ENCODE peak calls at places on chromosomes 6 and 20, in four cellular contexts. M is IMR-90, E is neuronal stem cell, C is mesenchymal stem cell. O is an unnamed sample.

GRCh38 chr6:55528624-55529023 is 50.4 kb downstream of the HMGCLL1 start:
- DNase-seq in M (peak; percentile 37), E (peak; percentile 5), C (peak; percentile 71), O (peak; percentile 45)

GRCh38 chr20:2168946-2169345 is 67.3 kb downstream of the STK35 start:
- DNase-seq in M (no peak), E (no peak), C (no peak), O (no peak)

GRCh38 chr6:139369068-139369467 is 5.4 kb downstream of the CITED2 start:
- DNase-seq in M (no peak), E (peak; percentile 79), C (peak; percentile 36), O (peak; percentile 74)

GRCh38 chr20:2756056-2756611 is 44.3 kb downstream of the CPXM1 start:
- DNase-seq in M (peak; percentile 51), E (peak; percentile 65), C (peak; percentile 58), O (peak; percentile 60)

GRCh38 chr6:129586815-129587214 is 123.2 kb downstream of the ARHGAP18 start:
- DNase-seq in M (peak; percentile 87), E (no peak), C (no peak), O (no peak)

GRCh38 chr6:161369339-161369738 is 95.5 kb upstream of the AGPAT4 start:
- DNase-seq in M (peak; percentile 81), E (no peak), C (peak; percentile 78), O (peak; percentile 98)

GRCh38 chr6:157555795-157556645 is 175.0 kb downstream of the ZDHHC14 start:
- DNase-seq in M (no peak), E (no peak), C (no peak), O (no peak)

GRCh38 chr20:64131406-64131805 is 24.0 kb upstream of the NPBWR2 start:
- DNase-seq in M (no peak), E (no peak), C (peak; percentile 7), O (no peak)

GRCh38 chr6:2522521-2522920 is 228.2 kb downstream of the MYLK4 start:
- DNase-seq in M (peak; percentile 30), E (no peak), C (no peak), O (no peak)

GRCh38 chr20:63139369-63139768 is 76.6 kb downstream of the YTHDF1 start:
- DNase-seq in M (no peak), E (no peak), C (no peak), O (no peak)

GRCh38 chr6:145531032-145531431 is 204.3 kb downstream of the EPM2A start:
- DNase-seq in M (no peak), E (no peak), C (no peak), O (no peak)

GRCh38 chr6:38306915-38307314 is 332.8 kb downstream of the BTBD9 start:
- DNase-seq in M (no peak), E (no peak), C (no peak), O (peak; percentile 1)

GRCh38 chr6:160950507-160950906 is 41.1 kb upstream of the MAP3K4 start:
- DNase-seq in M (peak; percentile 44), E (no peak), C (peak; percentile 78), O (peak; percentile 16)

GRCh38 chr6:16345449-16346330 is 107.3 kb downstream of the GMPR start:
- DNase-seq in M (peak; percentile 93), E (no peak), C (peak; percentile 88), O (no peak)

GRCh38 chr20:49603209-49603627 is 35.3 kb upstream of the PTGIS start:
- DNase-seq in M (peak; percentile 45), E (peak; percentile 26), C (peak; percentile 19), O (peak; percentile 42)

GRCh38 chr6:3835055-3835731 is 14.0 kb upstream of the FAM50B start:
- DNase-seq in M (no peak), E (no peak), C (no peak), O (peak; percentile 44)

GRCh38 chr6:95133578-95133977 is 443.8 kb upstream of the MANEA start:
- DNase-seq in M (peak; percentile 8), E (no peak), C (peak; percentile 2), O (peak; percentile 8)

GRCh38 chr6:170019259-170020040 is 268.0 kb downstream of the ERMARD start:
- DNase-seq in M (no peak), E (no peak), C (no peak), O (no peak)

GRCh38 chr20:48601798-48602197 is 226.0 kb downstream of the PREX1 start:
- DNase-seq in M (no peak), E (no peak), C (no peak), O (no peak)

GRCh38 chr6:21634582-21634981 is 41.0 kb downstream of the SOX4 start:
- DNase-seq in M (peak; percentile 96), E (no peak), C (peak; percentile 97), O (no peak)

GRCh38 chr20:41137412-41138216 is at the start of gene PLCG1:
- DNase-seq in M (peak; percentile 63), E (peak; percentile 86), C (peak; percentile 83), O (peak; percentile 62)
- H2BK120ac ChIP-seq in M (peak within 1 kb of the TSS; percentile 60), E (peak within 1 kb of the TSS; percentile 93), C (peak within 1 kb of the TSS; percentile 90), O (peak within 1 kb of the TSS; percentile 95)

DNA sequence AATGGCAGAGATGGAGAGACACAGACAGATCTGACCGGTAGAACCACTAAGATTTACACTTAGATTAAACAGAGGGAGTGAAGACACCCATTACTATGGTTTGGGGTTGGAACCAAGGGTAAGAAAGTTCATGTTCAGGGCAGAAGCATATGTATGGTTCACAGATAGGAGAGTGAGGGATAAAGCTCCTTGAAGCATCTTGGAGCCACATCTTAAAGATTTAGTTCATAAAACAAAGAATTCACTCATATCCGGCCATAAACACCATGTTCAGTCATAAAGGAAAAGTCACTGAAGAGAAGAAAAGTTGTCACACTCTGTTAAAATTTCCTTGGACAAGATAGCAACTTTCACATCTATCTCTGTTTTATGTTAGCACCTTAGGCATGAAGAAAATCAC is 18.0 kb downstream of the STX7 start:
- DNase-seq in M (no peak), E (no peak), C (no peak), O (no peak)
- H2BK120ac ChIP-seq in M (no peak overlapping the region), E (no peak overlapping the region), C (no peak overlapping the region), O (no peak overlapping the region)

GRCh38 chr6:106617857-106618256 is 11.4 kb downstream of the RTN4IP1 start:
- DNase-seq in M (no peak), E (no peak), C (no peak), O (no peak)

GRCh38 chr6:106620931-106621672 is 8.2 kb downstream of the RTN4IP1 start:
- DNase-seq in M (peak; percentile 42), E (no peak), C (no peak), O (no peak)

GRCh38 chr6:106619223-106619622 is 10.1 kb downstream of the RTN4IP1 start:
- DNase-seq in M (no peak), E (no peak), C (no peak), O (no peak)

GRCh38 chr6:106617302-106617701 is 12.0 kb downstream of the RTN4IP1 start:
- DNase-seq in M (no peak), E (no peak), C (no peak), O (no peak)

GRCh38 chr6:106618324-106618723 is 11.0 kb downstream of the RTN4IP1 start:
- DNase-seq in M (no peak), E (no peak), C (no peak), O (no peak)
- H2BK120ac ChIP-seq in M (no peak overlapping the region), E (no peak overlapping the region), C (no peak overlapping the region), O (no peak overlapping the region)

DNA sequence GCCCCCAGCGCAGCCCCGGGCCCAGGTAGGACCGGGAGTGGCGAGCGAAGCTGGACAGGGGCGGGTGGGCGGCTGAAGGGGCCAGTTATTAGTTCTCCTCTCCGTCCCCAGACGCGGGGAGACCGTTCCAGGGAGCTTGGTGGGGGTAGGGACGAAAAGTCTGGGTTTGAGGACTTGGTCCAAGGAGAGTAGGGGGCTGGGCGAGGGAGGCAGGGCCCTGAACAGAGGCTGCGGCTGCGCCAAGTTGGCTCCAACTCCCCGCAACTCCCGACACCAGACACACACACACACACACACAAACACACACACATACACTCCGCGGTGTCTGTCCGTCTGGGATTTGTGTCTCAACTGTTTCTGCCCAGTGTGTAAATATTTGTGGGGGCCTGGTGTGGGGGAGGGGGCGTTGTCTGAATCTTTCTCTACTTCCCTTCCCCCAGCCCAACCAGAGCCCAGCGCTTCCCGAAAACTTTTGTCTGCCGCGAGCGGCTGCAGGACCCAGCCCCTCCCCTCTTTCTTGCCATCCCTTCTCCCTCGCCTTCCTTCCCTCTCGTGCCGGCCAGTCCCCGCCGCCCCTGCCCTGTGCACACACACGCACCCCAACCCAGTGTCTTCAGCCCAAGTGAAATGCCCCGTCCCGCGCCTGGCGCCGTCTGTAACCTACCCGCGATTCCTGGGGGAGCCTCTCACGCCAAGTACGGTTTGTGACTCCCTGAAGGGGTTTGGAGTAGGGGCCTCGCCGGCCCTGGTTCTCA is 710 bp downstream of the MDFI start:
- DNase-seq in M (no peak), E (peak; percentile 46), C (peak; percentile 87), O (no peak)
- H2BK120ac ChIP-seq in M (no peak overlapping the region), E (peak overlapping the region; percentile 84), C (peak overlapping the region; percentile 44), O (peak overlapping the region; percentile 99)

GRCh38 chr20:57708694-57709673 is 831 bp downstream of the PMEPA1 start:
- DNase-seq in M (peak; percentile 19), E (no peak), C (peak; percentile 59), O (peak; percentile 40)

GRCh38 chr20:57710841-57711240 is 1.0 kb upstream of the PMEPA1 start:
- DNase-seq in M (no peak), E (no peak), C (no peak), O (peak; percentile 18)

GRCh38 chr20:57711311-57711712 is 1.5 kb upstream of the PMEPA1 start:
- DNase-seq in M (no peak), E (no peak), C (no peak), O (no peak)

GRCh38 chr20:57711826-57712225 is 2.0 kb upstream of the PMEPA1 start:
- DNase-seq in M (no peak), E (no peak), C (no peak), O (peak; percentile 53)

DNA sequence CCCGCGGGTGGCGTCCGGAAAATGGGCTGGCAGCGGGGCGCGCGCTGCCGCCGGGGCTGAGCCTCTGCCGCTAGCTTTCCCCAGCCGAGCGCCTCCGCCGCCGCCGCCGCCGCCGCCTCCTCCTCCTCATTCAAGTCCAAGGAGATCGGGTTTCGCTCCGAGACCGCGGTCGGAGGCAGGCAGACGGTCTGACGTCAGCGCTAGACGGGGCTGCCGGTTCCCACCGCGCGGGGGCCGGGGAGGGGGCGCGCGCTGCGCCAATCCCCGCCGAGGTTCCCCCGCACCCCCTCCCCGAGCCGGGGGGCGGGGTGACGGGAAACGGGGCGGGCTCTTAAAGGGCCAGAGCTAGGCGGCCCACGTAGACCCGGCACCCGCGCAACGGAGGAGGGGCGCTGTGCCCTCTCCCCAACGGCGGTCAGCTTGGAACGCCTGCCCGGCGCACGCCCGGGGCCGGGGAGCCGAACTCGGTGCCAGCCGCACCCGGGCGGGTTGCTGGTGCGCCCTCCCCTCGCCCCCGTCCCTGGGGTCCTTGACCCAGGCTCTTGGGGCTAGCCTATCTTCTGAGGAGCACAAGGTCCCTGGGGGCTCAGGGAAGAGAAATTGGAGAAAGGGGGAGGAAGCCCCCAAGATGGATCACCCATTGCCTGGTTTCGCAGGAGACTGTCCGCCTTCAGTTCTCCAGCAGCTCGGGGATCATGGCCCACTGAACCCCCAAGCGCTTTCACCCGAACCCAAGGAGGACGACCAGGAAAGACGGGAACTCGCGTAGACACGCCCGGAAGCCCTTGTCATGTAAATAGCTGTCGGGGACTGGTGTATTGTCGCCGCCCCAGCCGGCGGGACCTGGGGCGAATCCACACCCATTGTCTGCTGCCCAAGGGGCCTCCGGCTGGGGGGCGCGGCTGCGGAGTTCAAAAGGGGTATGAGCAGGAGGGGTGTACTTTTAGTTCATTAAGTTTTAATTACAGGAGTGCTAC is at the start of gene PMEPA1:
- DNase-seq in M (peak; percentile 95), E (peak; percentile 88), C (peak; percentile 95), O (peak; percentile 89)
- H2BK120ac ChIP-seq in M (peak within 1 kb of the TSS; percentile 65), E (no peak within 1 kb of the TSS), C (peak within 1 kb of the TSS; percentile 36), O (peak within 1 kb of the TSS; percentile 90)

DNA sequence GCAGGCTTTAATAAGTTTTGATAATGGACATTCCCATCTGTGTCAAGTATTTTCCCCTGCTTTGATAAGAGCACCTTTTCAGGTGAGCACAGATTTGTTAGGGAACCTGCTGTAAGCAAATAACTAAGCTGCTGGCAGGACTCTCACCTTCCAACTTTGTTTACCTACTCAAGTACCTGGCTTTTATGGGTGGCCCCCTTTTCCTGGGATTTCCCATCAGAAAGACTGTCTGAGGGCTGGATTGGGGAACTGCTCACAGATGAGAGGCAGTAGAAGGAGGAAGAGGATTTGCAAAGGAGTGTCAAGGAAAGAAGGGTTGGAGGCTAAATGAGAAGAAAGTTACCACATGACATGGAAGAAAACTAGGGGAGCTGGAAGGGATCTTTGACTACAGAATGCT is 210.1 kb upstream of the RIMS1 start:
- DNase-seq in M (no peak), E (no peak), C (no peak), O (no peak)
- H2BK120ac ChIP-seq in M (no peak overlapping the region), E (no peak overlapping the region), C (no peak overlapping the region), O (no peak overlapping the region)